ENCODE peak calls at places on chromosomes 16 and 17, in four cellular contexts. X, J, G and O are unnamed samples.

GRCh38 chr17:77441130-77441920 is 300.6 kb downstream of the SEC14L1 start:
- DNase-seq in G (no peak), J (no peak), X (no peak), O (no peak)

GRCh38 chr16:55091213-55091870 is 160.7 kb downstream of the IRX5 start:
- DNase-seq in G (no peak), J (no peak), X (no peak), O (no peak)

GRCh38 chr16:101586-101985 is 23.6 kb downstream of the MPG start:
- DNase-seq in X (no peak), J (no peak), G (no peak), O (no peak)

GRCh38 chr16:3825103-3825502 is 55.4 kb downstream of the CREBBP start:
- DNase-seq in X (no peak), J (peak; percentile 79), G (no peak), O (no peak)

GRCh38 chr16:29678691-29679267 is at the start of gene QPRT:
- DNase-seq in G (no peak), X (peak; percentile 96), J (peak; percentile 37), O (peak; percentile 28)

GRCh38 chr17:72465191-72466024 is 344.6 kb downstream of the SOX9 start:
- DNase-seq in G (peak; percentile 67), J (peak; percentile 95), X (peak; percentile 83), O (peak; percentile 94)

GRCh38 chr16:53922067-53922804 is 218.3 kb downstream of the FTO start:
- DNase-seq in G (no peak), J (no peak), X (no peak), O (no peak)

GRCh38 chr16:84496991-84497390 is 7.5 kb downstream of the MEAK7 start:
- DNase-seq in X (peak; percentile 10), J (no peak), G (no peak), O (no peak)

GRCh38 chr17:16987830-16988601 is 16.1 kb upstream of the TNFRSF13B start:
- DNase-seq in X (peak; percentile 92), J (peak; percentile 87), G (peak; percentile 39), O (peak; percentile 86)

GRCh38 chr17:1076299-1076981 is 79.5 kb downstream of the TIMM22 start:
- DNase-seq in J (no peak), X (peak; percentile 41), G (no peak), O (no peak)

GRCh38 chr17:77884019-77884418 is 74.5 kb upstream of the TNRC6C start:
- DNase-seq in G (no peak), J (peak; percentile 30), X (peak; percentile 73), O (peak; percentile 12)

GRCh38 chr16:85451646-85452363 is 161.3 kb upstream of the GSE1 start:
- DNase-seq in J (no peak), G (no peak), X (no peak), O (no peak)

GRCh38 chr16:57804111-57804837 is 2.0 kb upstream of the KIFC3 start:
- DNase-seq in X (no peak), J (no peak), G (no peak), O (no peak)

GRCh38 chr17:62827722-62828498 is 19.8 kb upstream of the MARCHF10 start:
- DNase-seq in J (peak; percentile 78), G (no peak), X (no peak), O (peak; percentile 72)

GRCh38 chr17:47184671-47185070 is 4.4 kb downstream of the CDC27 start:
- DNase-seq in J (no peak), X (no peak), G (no peak), O (no peak)

GRCh38 chr16:49012961-49013726 is 268.5 kb downstream of the CBLN1 start:
- DNase-seq in G (no peak), X (peak; percentile 48), J (peak; percentile 62), O (no peak)

GRCh38 chr17:65593092-65593869 is 31.8 kb upstream of the AXIN2 start:
- DNase-seq in G (no peak), X (peak; percentile 81), J (no peak), O (no peak)

GRCh38 chr17:29617125-29617480 is 5.6 kb downstream of the CORO6 start:
- DNase-seq in J (peak; percentile 67), G (peak; percentile 51), X (peak; percentile 96), O (peak; percentile 60)

GRCh38 chr17:10144456-10144855 is 54.0 kb downstream of the GAS7 start:
- DNase-seq in X (no peak), G (no peak), J (no peak), O (no peak)

GRCh38 chr16:4767872-4768548 is 1.0 kb upstream of the ZNF500 start:
- DNase-seq in X (no peak), J (peak; percentile 10), G (peak; percentile 64), O (peak; percentile 16)

GRCh38 chr17:19238167-19238505 is 970 bp downstream of the EPN2 start:
- DNase-seq in J (no peak), X (peak; percentile 79), G (no peak), O (no peak)

GRCh38 chr17:63774141-63774981 is at the start of gene DDX42:
- DNase-seq in J (peak; percentile 68), G (peak; percentile 83), X (peak; percentile 98), O (peak; percentile 44)

GRCh38 chr17:6510321-6511023 is 45.9 kb downstream of the PITPNM3 start:
- DNase-seq in G (no peak), J (peak; percentile 29), X (peak; percentile 45), O (peak; percentile 26)

GRCh38 chr16:27689711-27690110 is 139.8 kb downstream of the KATNIP start:
- DNase-seq in X (no peak), G (no peak), J (peak; percentile 62), O (no peak)

GRCh38 chr16:11278681-11279628 is 2.2 kb downstream of the PRM1 start:
- DNase-seq in G (no peak), X (no peak), J (no peak), O (no peak)

GRCh38 chr17:43791589-43791988 is 11.4 kb downstream of the CFAP97D1 start:
- DNase-seq in J (peak; percentile 61), X (peak; percentile 70), G (no peak), O (peak; percentile 31)

GRCh38 chr16:21638573-21638975 is 13.8 kb downstream of the IGSF6 start:
- DNase-seq in J (peak; percentile 69), X (no peak), G (no peak), O (peak; percentile 40)

GRCh38 chr16:56910114-56910511 is 21.8 kb upstream of the HERPUD1 start:
- DNase-seq in G (no peak), J (no peak), X (no peak), O (no peak)

GRCh38 chr17:30363715-30364202 is 15.0 kb upstream of the CPD start:
- DNase-seq in G (peak; percentile 69), X (no peak), J (peak; percentile 81), O (no peak)

GRCh38 chr17:18967806-18968744 is 16.1 kb downstream of the SLC5A10 start:
- DNase-seq in G (peak; percentile 32), X (peak; percentile 64), J (no peak), O (no peak)

GRCh38 chr17:73827627-73828241 is 183.5 kb upstream of the SDK2 start:
- DNase-seq in X (peak; percentile 80), J (no peak), G (no peak), O (no peak)

GRCh38 chr16:4534151-4534790 is 4.3 kb downstream of the CDIP1 start:
- DNase-seq in X (no peak), G (no peak), J (no peak), O (no peak)

GRCh38 chr16:79609861-79610260 is 9.3 kb upstream of the MAF start:
- DNase-seq in X (no peak), J (no peak), G (no peak), O (no peak)

GRCh38 chr16:53559552-53559951 is 56.5 kb upstream of the AKTIP start:
- DNase-seq in J (no peak), X (no peak), G (no peak), O (no peak)

GRCh38 chr17:49089094-49089493 is 43.5 kb upstream of the B4GALNT2 start:
- DNase-seq in X (no peak), J (no peak), G (no peak), O (no peak)

GRCh38 chr17:31997005-31997404 is 10.2 kb upstream of the LRRC37B start:
- DNase-seq in X (no peak), J (no peak), G (no peak), O (no peak)

GRCh38 chr17:43401293-43401692 is 2.5 kb downstream of the ARL4D start:
- DNase-seq in G (no peak), X (no peak), J (peak; percentile 79), O (peak; percentile 66)

GRCh38 chr17:63550816-63551639 is 751 bp downstream of the DCAF7 start:
- DNase-seq in X (peak; percentile 83), G (peak; percentile 18), J (peak; percentile 58), O (peak; percentile 42)

GRCh38 chr16:14071576-14072271 is 605 bp downstream of the MRTFB start:
- DNase-seq in G (no peak), X (peak; percentile 80), J (peak; percentile 13), O (no peak)

GRCh38 chr16:31077592-31078199 is 3.5 kb downstream of the ZNF646 start:
- DNase-seq in X (no peak), G (no peak), J (no peak), O (no peak)
- H3K36me3 ChIP-seq in X (peaks cover 39% of the 10 kb centered on the region), G (no peaks in the 10 kb centered on the region), J (peaks cover 35% of the 10 kb centered on the region), O (peaks cover 28% of the 10 kb centered on the region)

GRCh38 chr16:68426355-68426652 is 22.0 kb downstream of the SMPD3 start:
- DNase-seq in J (peak; percentile 7), X (no peak), G (peak; percentile 37), O (no peak)
- H3K27me3 ChIP-seq in J (peaks cover 7% of the 10 kb centered on the region), X (no peaks in the 10 kb centered on the region), G (no peaks in the 10 kb centered on the region), O (peaks cover 3% of the 10 kb centered on the region)

GRCh38 chr17:80345321-80345720 is 69.6 kb upstream of the ENDOV start:
- DNase-seq in G (no peak), J (no peak), X (no peak), O (no peak)
- H3K36me3 ChIP-seq in G (peaks cover 34% of the 10 kb centered on the region), J (peaks cover 51% of the 10 kb centered on the region), X (peaks cover 88% of the 10 kb centered on the region), O (peaks cover 66% of the 10 kb centered on the region)

GRCh38 chr16:15694499-15694898 is 44.5 kb downstream of the NDE1 start:
- DNase-seq in G (no peak), X (no peak), J (no peak), O (no peak)
- H3K27me3 ChIP-seq in G (no peaks in the 10 kb centered on the region), X (no peaks in the 10 kb centered on the region), J (no peaks in the 10 kb centered on the region), O (no peaks in the 10 kb centered on the region)

GRCh38 chr16:74460542-74460941 is 39.3 kb upstream of the CLEC18B start:
- DNase-seq in G (no peak), J (no peak), X (no peak), O (no peak)

GRCh38 chr16:74462361-74462760 is 41.1 kb upstream of the CLEC18B start:
- DNase-seq in X (no peak), G (no peak), J (peak; percentile 65), O (no peak)

GRCh38 chr16:74463888-74464287 is 42.6 kb upstream of the CLEC18B start:
- DNase-seq in X (no peak), J (no peak), G (no peak), O (no peak)

GRCh38 chr16:74465281-74465680 is 44.0 kb upstream of the CLEC18B start:
- DNase-seq in J (no peak), X (no peak), G (no peak), O (no peak)

GRCh38 chr16:74461826-74462225 is 40.5 kb upstream of the CLEC18B start:
- DNase-seq in J (peak; percentile 78), G (no peak), X (no peak), O (no peak)
- H3K36me3 ChIP-seq in J (peaks cover 17% of the 10 kb centered on the region), G (peaks cover 15% of the 10 kb centered on the region), X (peaks cover 83% of the 10 kb centered on the region), O (peaks cover 46% of the 10 kb centered on the region)

GRCh38 chr16:86575095-86575685 is 3.2 kb upstream of the FOXL1 start:
- DNase-seq in J (no peak), X (no peak), G (no peak), O (no peak)

GRCh38 chr16:86574646-86575045 is 3.7 kb upstream of the FOXL1 start:
- DNase-seq in J (no peak), X (peak; percentile 38), G (no peak), O (no peak)

GRCh38 chr16:86573215-86573614 is 5.1 kb upstream of the FOXL1 start:
- DNase-seq in G (no peak), X (peak; percentile 88), J (peak; percentile 78), O (no peak)

GRCh38 chr16:86572616-86573015 is 5.7 kb upstream of the FOXL1 start:
- DNase-seq in J (no peak), G (no peak), X (no peak), O (no peak)

GRCh38 chr16:86573646-86574508 is 4.5 kb upstream of the FOXL1 start:
- DNase-seq in X (peak; percentile 40), J (no peak), G (no peak), O (no peak)
- H3K27me3 ChIP-seq in X (peaks cover 99% of the 10 kb centered on the region), J (no peaks in the 10 kb centered on the region), G (peaks cover 88% of the 10 kb centered on the region), O (no peaks in the 10 kb centered on the region)